ENCODE peak calls at places on chromosomes 2 and 18, in nine cellular contexts. One of them, this sample, is unnamed.

GRCh38 chr2:54945401-54946219 is 104.6 kb downstream of the RTN4 start:
- DNase-seq in pons: peak
- DNase-seq in myocyte: peak
- DNase-seq in naive thymus-derived CD4-positive, alpha-beta T cell: no peak
- DNase-seq in effector memory CD8-positive, alpha-beta T cell: no peak
- DNase-seq in iris pigment epithelial cell: peak
- DNase-seq in non-pigmented ciliary epithelial cell: no peak
- DNase-seq in NCI-H2171 treated with DMSO at 0.1 percent for 48 hours: no peak
- DNase-seq in choroid plexus epithelial cell: peak
- DNase-seq in this sample: peak

GRCh38 chr2:143903172-143903856 is 616.6 kb downstream of the ZEB2 start:
- DNase-seq in pons: no peak
- DNase-seq in NCI-H2171 treated with DMSO at 0.1 percent for 48 hours: no peak
- DNase-seq in choroid plexus epithelial cell: peak
- DNase-seq in iris pigment epithelial cell: peak
- DNase-seq in effector memory CD8-positive, alpha-beta T cell: no peak
- DNase-seq in myocyte: peak
- DNase-seq in naive thymus-derived CD4-positive, alpha-beta T cell: no peak
- DNase-seq in non-pigmented ciliary epithelial cell: no peak
- DNase-seq in this sample: no peak

GRCh38 chr2:69372767-69373166 is 14.3 kb downstream of the GFPT1 start:
- DNase-seq in myocyte: no peak
- DNase-seq in NCI-H2171 treated with DMSO at 0.1 percent for 48 hours: no peak
- DNase-seq in effector memory CD8-positive, alpha-beta T cell: no peak
- DNase-seq in pons: no peak
- DNase-seq in non-pigmented ciliary epithelial cell: no peak
- DNase-seq in naive thymus-derived CD4-positive, alpha-beta T cell: no peak
- DNase-seq in choroid plexus epithelial cell: no peak
- DNase-seq in iris pigment epithelial cell: no peak
- DNase-seq in this sample: no peak

GRCh38 chr18:48155856-48156255 is 225.4 kb upstream of the SMAD2 start:
- DNase-seq in myocyte: no peak
- DNase-seq in non-pigmented ciliary epithelial cell: no peak
- DNase-seq in pons: no peak
- DNase-seq in effector memory CD8-positive, alpha-beta T cell: no peak
- DNase-seq in NCI-H2171 treated with DMSO at 0.1 percent for 48 hours: no peak
- DNase-seq in iris pigment epithelial cell: no peak
- DNase-seq in naive thymus-derived CD4-positive, alpha-beta T cell: no peak
- DNase-seq in choroid plexus epithelial cell: no peak
- DNase-seq in this sample: no peak

GRCh38 chr2:238260879-238261278 is 21.0 kb upstream of the HES6 start:
- DNase-seq in naive thymus-derived CD4-positive, alpha-beta T cell: no peak
- DNase-seq in choroid plexus epithelial cell: peak
- DNase-seq in iris pigment epithelial cell: no peak
- DNase-seq in pons: no peak
- DNase-seq in NCI-H2171 treated with DMSO at 0.1 percent for 48 hours: no peak
- DNase-seq in non-pigmented ciliary epithelial cell: no peak
- DNase-seq in myocyte: no peak
- DNase-seq in effector memory CD8-positive, alpha-beta T cell: no peak
- DNase-seq in this sample: no peak

GRCh38 chr18:46474487-46475366 is 182.3 kb downstream of the LOXHD1 start:
- DNase-seq in iris pigment epithelial cell: no peak
- DNase-seq in NCI-H2171 treated with DMSO at 0.1 percent for 48 hours: no peak
- DNase-seq in naive thymus-derived CD4-positive, alpha-beta T cell: no peak
- DNase-seq in choroid plexus epithelial cell: no peak
- DNase-seq in myocyte: no peak
- DNase-seq in pons: no peak
- DNase-seq in non-pigmented ciliary epithelial cell: no peak
- DNase-seq in effector memory CD8-positive, alpha-beta T cell: no peak
- DNase-seq in this sample: no peak

GRCh38 chr2:240798327-240798905 is 21.6 kb downstream of the KIF1A start:
- DNase-seq in effector memory CD8-positive, alpha-beta T cell: no peak
- DNase-seq in non-pigmented ciliary epithelial cell: no peak
- DNase-seq in NCI-H2171 treated with DMSO at 0.1 percent for 48 hours: no peak
- DNase-seq in choroid plexus epithelial cell: no peak
- DNase-seq in iris pigment epithelial cell: no peak
- DNase-seq in pons: no peak
- DNase-seq in myocyte: no peak
- DNase-seq in naive thymus-derived CD4-positive, alpha-beta T cell: no peak
- DNase-seq in this sample: no peak

GRCh38 chr2:8281950-8282857 is 399.7 kb upstream of the ID2 start:
- DNase-seq in iris pigment epithelial cell: no peak
- DNase-seq in NCI-H2171 treated with DMSO at 0.1 percent for 48 hours: no peak
- DNase-seq in myocyte: no peak
- DNase-seq in non-pigmented ciliary epithelial cell: no peak
- DNase-seq in choroid plexus epithelial cell: no peak
- DNase-seq in effector memory CD8-positive, alpha-beta T cell: peak
- DNase-seq in naive thymus-derived CD4-positive, alpha-beta T cell: no peak
- DNase-seq in pons: no peak
- DNase-seq in this sample: no peak

GRCh38 chr2:110770696-110771425 is 38.5 kb downstream of the ACOXL start:
- DNase-seq in myocyte: peak
- DNase-seq in non-pigmented ciliary epithelial cell: peak
- DNase-seq in pons: no peak
- DNase-seq in effector memory CD8-positive, alpha-beta T cell: no peak
- DNase-seq in naive thymus-derived CD4-positive, alpha-beta T cell: no peak
- DNase-seq in iris pigment epithelial cell: peak
- DNase-seq in NCI-H2171 treated with DMSO at 0.1 percent for 48 hours: peak
- DNase-seq in choroid plexus epithelial cell: peak
- DNase-seq in this sample: no peak

GRCh38 chr2:47082976-47083375 is 72.1 kb downstream of the STPG4 start:
- DNase-seq in pons: no peak
- DNase-seq in choroid plexus epithelial cell: no peak
- DNase-seq in naive thymus-derived CD4-positive, alpha-beta T cell: no peak
- DNase-seq in myocyte: no peak
- DNase-seq in NCI-H2171 treated with DMSO at 0.1 percent for 48 hours: no peak
- DNase-seq in effector memory CD8-positive, alpha-beta T cell: no peak
- DNase-seq in non-pigmented ciliary epithelial cell: no peak
- DNase-seq in iris pigment epithelial cell: no peak
- DNase-seq in this sample: no peak

GRCh38 chr2:121699421-121700328 is 37.0 kb downstream of the NIFK start:
- DNase-seq in naive thymus-derived CD4-positive, alpha-beta T cell: peak
- DNase-seq in effector memory CD8-positive, alpha-beta T cell: peak
- DNase-seq in myocyte: peak
- DNase-seq in non-pigmented ciliary epithelial cell: no peak
- DNase-seq in choroid plexus epithelial cell: peak
- DNase-seq in iris pigment epithelial cell: peak
- DNase-seq in pons: peak
- DNase-seq in NCI-H2171 treated with DMSO at 0.1 percent for 48 hours: no peak
- DNase-seq in this sample: no peak

GRCh38 chr18:75169411-75169810 is 39.5 kb downstream of the PTGR3 start:
- DNase-seq in naive thymus-derived CD4-positive, alpha-beta T cell: no peak
- DNase-seq in pons: no peak
- DNase-seq in effector memory CD8-positive, alpha-beta T cell: no peak
- DNase-seq in myocyte: no peak
- DNase-seq in choroid plexus epithelial cell: no peak
- DNase-seq in non-pigmented ciliary epithelial cell: no peak
- DNase-seq in iris pigment epithelial cell: no peak
- DNase-seq in NCI-H2171 treated with DMSO at 0.1 percent for 48 hours: no peak
- DNase-seq in this sample: no peak

GRCh38 chr2:64668542-64668941 is 14.8 kb upstream of the SERTAD2 start:
- DNase-seq in effector memory CD8-positive, alpha-beta T cell: no peak
- DNase-seq in myocyte: no peak
- DNase-seq in non-pigmented ciliary epithelial cell: no peak
- DNase-seq in iris pigment epithelial cell: no peak
- DNase-seq in choroid plexus epithelial cell: no peak
- DNase-seq in NCI-H2171 treated with DMSO at 0.1 percent for 48 hours: no peak
- DNase-seq in pons: no peak
- DNase-seq in naive thymus-derived CD4-positive, alpha-beta T cell: no peak
- DNase-seq in this sample: no peak

GRCh38 chr2:226185613-226186211 is 613.9 kb downstream of the IRS1 start:
- DNase-seq in effector memory CD8-positive, alpha-beta T cell: no peak
- DNase-seq in pons: peak
- DNase-seq in NCI-H2171 treated with DMSO at 0.1 percent for 48 hours: no peak
- DNase-seq in non-pigmented ciliary epithelial cell: peak
- DNase-seq in myocyte: peak
- DNase-seq in choroid plexus epithelial cell: peak
- DNase-seq in iris pigment epithelial cell: peak
- DNase-seq in naive thymus-derived CD4-positive, alpha-beta T cell: no peak
- DNase-seq in this sample: no peak

GRCh38 chr2:26011990-26012856 is 21.7 kb upstream of the RAB10 start:
- DNase-seq in myocyte: peak
- DNase-seq in naive thymus-derived CD4-positive, alpha-beta T cell: no peak
- DNase-seq in iris pigment epithelial cell: peak
- DNase-seq in NCI-H2171 treated with DMSO at 0.1 percent for 48 hours: no peak
- DNase-seq in effector memory CD8-positive, alpha-beta T cell: no peak
- DNase-seq in choroid plexus epithelial cell: peak
- DNase-seq in non-pigmented ciliary epithelial cell: no peak
- DNase-seq in pons: no peak
- DNase-seq in this sample: no peak

GRCh38 chr2:223611061-223611460 is 8.9 kb upstream of the SCG2 start:
- DNase-seq in effector memory CD8-positive, alpha-beta T cell: no peak
- DNase-seq in naive thymus-derived CD4-positive, alpha-beta T cell: no peak
- DNase-seq in non-pigmented ciliary epithelial cell: no peak
- DNase-seq in choroid plexus epithelial cell: no peak
- DNase-seq in myocyte: no peak
- DNase-seq in NCI-H2171 treated with DMSO at 0.1 percent for 48 hours: no peak
- DNase-seq in pons: no peak
- DNase-seq in iris pigment epithelial cell: no peak
- DNase-seq in this sample: no peak